ENCODE peak calls at places on chromosomes 13 and 19, in six cellular contexts. One of them, this sample, is unnamed. For H3K36me3, the result is how much of the 10 kb centered on the place peaks cover.

GRCh38 chr13:50512602-50513527 is 330.6 kb downstream of the DLEU7 start:
- DNase-seq in pancreas: peak
- DNase-seq in BE2C: no peak
- DNase-seq in ovary: peak
- DNase-seq in fibroblast of lung: peak
- DNase-seq in OCI-LY7: peak
- DNase-seq in this sample: no peak

GRCh38 chr13:64154514-64154913 is 2738.9 kb upstream of the PCDH20 start:
- DNase-seq in pancreas: no peak
- DNase-seq in BE2C: no peak
- DNase-seq in ovary: no peak
- DNase-seq in fibroblast of lung: peak
- DNase-seq in OCI-LY7: no peak
- DNase-seq in this sample: no peak

GRCh38 chr19:3743486-3743885 is 18.0 kb downstream of the APBA3 start:
- DNase-seq in pancreas: no peak
- DNase-seq in BE2C: no peak
- DNase-seq in ovary: no peak
- DNase-seq in fibroblast of lung: no peak
- DNase-seq in OCI-LY7: peak
- DNase-seq in this sample: no peak

GRCh38 chr19:47491358-47492136 is 7.5 kb upstream of the KPTN start:
- DNase-seq in pancreas: peak
- DNase-seq in BE2C: no peak
- DNase-seq in ovary: no peak
- DNase-seq in fibroblast of lung: no peak
- DNase-seq in OCI-LY7: no peak
- DNase-seq in this sample: no peak

GRCh38 chr19:45311640-45312039 is 11.0 kb downstream of the CKM start:
- DNase-seq in pancreas: no peak
- DNase-seq in BE2C: no peak
- DNase-seq in ovary: no peak
- DNase-seq in fibroblast of lung: no peak
- DNase-seq in OCI-LY7: no peak
- DNase-seq in this sample: no peak

GRCh38 chr19:16076958-16077611 is 790 bp downstream of the TPM4 start:
- DNase-seq in pancreas: peak
- DNase-seq in BE2C: peak
- DNase-seq in ovary: peak
- DNase-seq in fibroblast of lung: peak
- DNase-seq in OCI-LY7: peak
- DNase-seq in this sample: no peak

GRCh38 chr13:111115051-111115840 is at the start of gene ARHGEF7:
- DNase-seq in pancreas: peak
- DNase-seq in BE2C: no peak
- DNase-seq in ovary: peak
- DNase-seq in fibroblast of lung: no peak
- DNase-seq in OCI-LY7: no peak
- DNase-seq in this sample: no peak

GRCh38 chr13:72643339-72643989 is 84.0 kb downstream of the MZT1 start:
- DNase-seq in pancreas: no peak
- DNase-seq in BE2C: peak
- DNase-seq in ovary: no peak
- DNase-seq in fibroblast of lung: peak
- DNase-seq in OCI-LY7: peak
- DNase-seq in this sample: no peak

GRCh38 chr13:100330662-100331061 is 241.8 kb downstream of the PCCA start:
- DNase-seq in pancreas: no peak
- DNase-seq in BE2C: no peak
- DNase-seq in ovary: no peak
- DNase-seq in fibroblast of lung: peak
- DNase-seq in OCI-LY7: no peak
- DNase-seq in this sample: no peak

GRCh38 chr19:34308381-34309367 is 54.3 kb downstream of the GARRE1 start:
- DNase-seq in pancreas: no peak
- DNase-seq in BE2C: no peak
- DNase-seq in ovary: no peak
- DNase-seq in fibroblast of lung: no peak
- DNase-seq in OCI-LY7: peak
- DNase-seq in this sample: no peak

GRCh38 chr13:93259527-93260080 is 33.0 kb downstream of the GPC6 start:
- DNase-seq in pancreas: no peak
- DNase-seq in BE2C: no peak
- DNase-seq in ovary: no peak
- DNase-seq in fibroblast of lung: no peak
- DNase-seq in OCI-LY7: no peak
- DNase-seq in this sample: no peak

GRCh38 chr13:61030445-61030844 is 385.2 kb downstream of the PCDH20 start:
- DNase-seq in pancreas: no peak
- DNase-seq in BE2C: no peak
- DNase-seq in ovary: no peak
- DNase-seq in fibroblast of lung: no peak
- DNase-seq in OCI-LY7: no peak
- DNase-seq in this sample: no peak

GRCh38 chr13:27406178-27406939 is 18.1 kb upstream of the GTF3A start:
- DNase-seq in pancreas: no peak
- DNase-seq in BE2C: peak
- DNase-seq in ovary: no peak
- DNase-seq in fibroblast of lung: peak
- DNase-seq in OCI-LY7: peak
- DNase-seq in this sample: no peak

GRCh38 chr19:35868172-35868822 is at the start of gene APLP1:
- DNase-seq in pancreas: peak
- DNase-seq in BE2C: peak
- DNase-seq in ovary: peak
- DNase-seq in fibroblast of lung: no peak
- DNase-seq in OCI-LY7: peak
- DNase-seq in this sample: no peak

GRCh38 chr19:6528544-6529121 is 2.2 kb upstream of the TNFSF9 start:
- DNase-seq in pancreas: no peak
- DNase-seq in BE2C: no peak
- DNase-seq in ovary: no peak
- DNase-seq in fibroblast of lung: no peak
- DNase-seq in OCI-LY7: peak
- DNase-seq in this sample: no peak

GRCh38 chr13:75761373-75761772 is 125.2 kb downstream of the LMO7 start:
- DNase-seq in pancreas: no peak
- DNase-seq in BE2C: no peak
- DNase-seq in ovary: no peak
- DNase-seq in fibroblast of lung: peak
- DNase-seq in OCI-LY7: no peak
- DNase-seq in this sample: no peak

GRCh38 chr19:23554548-23554947 is 132.5 kb downstream of the ZNF675 start:
- DNase-seq in pancreas: no peak
- DNase-seq in BE2C: no peak
- DNase-seq in ovary: no peak
- DNase-seq in fibroblast of lung: no peak
- DNase-seq in OCI-LY7: no peak
- DNase-seq in this sample: no peak

GRCh38 chr13:20231839-20232555 is at the start of gene GJB6:
- DNase-seq in pancreas: no peak
- DNase-seq in BE2C: no peak
- DNase-seq in ovary: no peak
- DNase-seq in fibroblast of lung: no peak
- DNase-seq in OCI-LY7: no peak
- DNase-seq in this sample: no peak

GRCh38 chr13:33547035-33547434 is 261.5 kb upstream of the STARD13 start:
- DNase-seq in pancreas: no peak
- DNase-seq in BE2C: no peak
- DNase-seq in ovary: no peak
- DNase-seq in fibroblast of lung: peak
- DNase-seq in OCI-LY7: no peak
- DNase-seq in this sample: no peak

GRCh38 chr19:44846455-44847143 is 502 bp downstream of the NECTIN2 start:
- DNase-seq in pancreas: peak
- DNase-seq in BE2C: no peak
- DNase-seq in ovary: peak
- DNase-seq in fibroblast of lung: peak
- DNase-seq in OCI-LY7: no peak
- DNase-seq in this sample: no peak

GRCh38 chr13:92530364-92530763 is 696.2 kb upstream of the GPC6 start:
- DNase-seq in pancreas: no peak
- DNase-seq in BE2C: no peak
- DNase-seq in ovary: no peak
- DNase-seq in fibroblast of lung: peak
- DNase-seq in OCI-LY7: no peak
- DNase-seq in this sample: no peak

GRCh38 chr19:15551183-15552004 is 43.1 kb downstream of the CYP4F22 start:
- DNase-seq in pancreas: peak
- DNase-seq in BE2C: peak
- DNase-seq in ovary: peak
- DNase-seq in fibroblast of lung: peak
- DNase-seq in OCI-LY7: peak
- DNase-seq in this sample: no peak

GRCh38 chr19:55519461-55520311 is 17.2 kb downstream of the SBK2 start:
- DNase-seq in pancreas: no peak
- DNase-seq in BE2C: no peak
- DNase-seq in ovary: no peak
- DNase-seq in fibroblast of lung: peak
- DNase-seq in OCI-LY7: no peak
- DNase-seq in this sample: no peak

GRCh38 chr13:111165611-111166010 is 50.5 kb downstream of the ARHGEF7 start:
- DNase-seq in pancreas: no peak
- DNase-seq in BE2C: no peak
- DNase-seq in ovary: no peak
- DNase-seq in fibroblast of lung: no peak
- DNase-seq in OCI-LY7: no peak
- DNase-seq in this sample: no peak

GRCh38 chr13:80962855-80963254 is 621.9 kb upstream of the SPRY2 start:
- DNase-seq in pancreas: no peak
- DNase-seq in BE2C: no peak
- DNase-seq in ovary: no peak
- DNase-seq in fibroblast of lung: peak
- DNase-seq in OCI-LY7: no peak
- DNase-seq in this sample: no peak

GRCh38 chr13:30932481-30933333 is at the start of gene TEX26:
- DNase-seq in pancreas: no peak
- DNase-seq in BE2C: no peak
- DNase-seq in ovary: no peak
- DNase-seq in fibroblast of lung: peak
- DNase-seq in OCI-LY7: no peak
- DNase-seq in this sample: no peak
- TF ChIP-seq CTCF in pancreas: no peak
- TF ChIP-seq CTCF in BE2C: no peak
- TF ChIP-seq CTCF in ovary: no peak
- TF ChIP-seq CTCF in fibroblast of lung: no peak
- TF ChIP-seq CTCF in OCI-LY7: no peak
- TF ChIP-seq CTCF in this sample: no peak

GRCh38 chr19:17309962-17310461 is 649 bp downstream of the DDA1 start:
- DNase-seq in pancreas: no peak
- DNase-seq in BE2C: no peak
- DNase-seq in ovary: no peak
- DNase-seq in fibroblast of lung: no peak
- DNase-seq in OCI-LY7: no peak
- DNase-seq in this sample: no peak

GRCh38 chr19:17314007-17314589 is 4.7 kb downstream of the DDA1 start:
- DNase-seq in pancreas: no peak
- DNase-seq in BE2C: no peak
- DNase-seq in ovary: no peak
- DNase-seq in fibroblast of lung: no peak
- DNase-seq in OCI-LY7: no peak
- DNase-seq in this sample: no peak

GRCh38 chr19:17309198-17309961 is at the start of gene DDA1:
- DNase-seq in pancreas: peak
- DNase-seq in BE2C: peak
- DNase-seq in ovary: peak
- DNase-seq in fibroblast of lung: peak
- DNase-seq in OCI-LY7: peak
- DNase-seq in this sample: peak

GRCh38 chr19:17312481-17313113 is 3.2 kb downstream of the DDA1 start:
- DNase-seq in pancreas: no peak
- DNase-seq in BE2C: no peak
- DNase-seq in ovary: no peak
- DNase-seq in fibroblast of lung: no peak
- DNase-seq in OCI-LY7: no peak
- DNase-seq in this sample: no peak

GRCh38 chr19:17311455-17312248 is 2.3 kb downstream of the DDA1 start:
- DNase-seq in pancreas: no peak
- DNase-seq in BE2C: no peak
- DNase-seq in ovary: no peak
- DNase-seq in fibroblast of lung: no peak
- DNase-seq in OCI-LY7: no peak
- DNase-seq in this sample: peak
- H3K4me3 ChIP-seq in pancreas: no peak
- H3K4me3 ChIP-seq in BE2C: no peak
- H3K4me3 ChIP-seq in ovary: no peak
- H3K4me3 ChIP-seq in fibroblast of lung: no peak
- H3K4me3 ChIP-seq in OCI-LY7: no peak
- H3K4me3 ChIP-seq in this sample: no peak

DNA sequence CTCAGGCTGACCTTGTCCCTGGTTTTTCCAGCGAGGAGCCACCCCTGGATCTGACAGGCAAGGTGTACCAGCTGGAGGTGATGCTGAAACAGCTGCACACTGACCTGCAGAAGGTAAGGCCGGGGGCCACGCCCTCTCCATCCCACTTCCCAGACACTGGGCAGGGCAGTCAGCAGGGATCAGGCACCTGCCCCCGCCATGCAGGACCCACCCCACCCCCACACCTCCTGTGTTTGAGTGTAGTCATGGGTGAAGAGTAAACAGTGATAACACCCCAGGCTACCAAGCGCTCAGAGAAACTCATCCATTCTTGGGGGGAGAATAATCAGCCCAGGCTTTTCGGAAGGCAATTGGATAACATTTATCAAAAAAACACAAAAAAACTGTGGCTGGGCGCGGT is 19.9 kb downstream of the DPF1 start:
- DNase-seq in pancreas: no peak
- DNase-seq in BE2C: no peak
- DNase-seq in ovary: no peak
- DNase-seq in fibroblast of lung: no peak
- DNase-seq in OCI-LY7: no peak
- DNase-seq in this sample: no peak
- H3K36me3 ChIP-seq in pancreas: under half
- H3K36me3 ChIP-seq in BE2C: under half
- H3K36me3 ChIP-seq in ovary: under half
- H3K36me3 ChIP-seq in fibroblast of lung: under half
- H3K36me3 ChIP-seq in OCI-LY7: under half
- H3K36me3 ChIP-seq in this sample: under half

GRCh38 chr13:40665754-40666057 is 735 bp downstream of the FOXO1 start:
- DNase-seq in pancreas: no peak
- DNase-seq in BE2C: peak
- DNase-seq in ovary: no peak
- DNase-seq in fibroblast of lung: peak
- DNase-seq in OCI-LY7: peak
- DNase-seq in this sample: no peak

GRCh38 chr13:40664100-40665060 is 2.1 kb downstream of the FOXO1 start:
- DNase-seq in pancreas: peak
- DNase-seq in BE2C: peak
- DNase-seq in ovary: peak
- DNase-seq in fibroblast of lung: peak
- DNase-seq in OCI-LY7: peak
- DNase-seq in this sample: no peak

GRCh38 chr13:40666058-40666904 is at the start of gene FOXO1:
- DNase-seq in pancreas: peak
- DNase-seq in BE2C: peak
- DNase-seq in ovary: peak
- DNase-seq in fibroblast of lung: peak
- DNase-seq in OCI-LY7: peak
- DNase-seq in this sample: no peak

GRCh38 chr13:40666905-40667621 is 622 bp upstream of the FOXO1 start:
- DNase-seq in pancreas: peak
- DNase-seq in BE2C: peak
- DNase-seq in ovary: peak
- DNase-seq in fibroblast of lung: no peak
- DNase-seq in OCI-LY7: peak
- DNase-seq in this sample: no peak

GRCh38 chr13:40665061-40665753 is 1.2 kb downstream of the FOXO1 start:
- DNase-seq in pancreas: peak
- DNase-seq in BE2C: peak
- DNase-seq in ovary: peak
- DNase-seq in fibroblast of lung: no peak
- DNase-seq in OCI-LY7: peak
- DNase-seq in this sample: no peak
- TF ChIP-seq CTCF in pancreas: no peak
- TF ChIP-seq CTCF in BE2C: no peak
- TF ChIP-seq CTCF in ovary: no peak
- TF ChIP-seq CTCF in fibroblast of lung: no peak
- TF ChIP-seq CTCF in OCI-LY7: peak
- TF ChIP-seq CTCF in this sample: no peak

This sample was measured in kidney epithelial cell.